ENCODE peak calls at places on chromosomes 1 and 21, in four cellular contexts. K, O, B and G are unnamed samples.

GRCh38 chr1:41025979-41026819 is 4.7 kb upstream of the SLFNL1 start:
- DNase-seq in K (no peak), O (no peak), B (peak; percentile 27), G (no peak)

GRCh38 chr1:12339410-12339809 is 109.6 kb downstream of the VPS13D start:
- DNase-seq in K (no peak), O (no peak), B (no peak), G (no peak)

GRCh38 chr21:38012700-38013099 is 96.4 kb upstream of the KCNJ6 start:
- DNase-seq in K (no peak), O (no peak), B (no peak), G (no peak)

GRCh38 chr1:234659538-234659937 is 49.6 kb upstream of the IRF2BP2 start:
- DNase-seq in K (no peak), O (peak; percentile 81), B (no peak), G (no peak)

GRCh38 chr1:107529511-107530149 is 388.8 kb downstream of the NTNG1 start:
- DNase-seq in K (no peak), O (peak; percentile 30), B (no peak), G (no peak)

GRCh38 chr21:25560151-25560783 is 47.0 kb downstream of the MRPL39 start:
- DNase-seq in K (no peak), O (no peak), B (no peak), G (no peak)

GRCh38 chr1:201561195-201561564 is 22.3 kb downstream of the NAV1 start:
- DNase-seq in K (no peak), O (no peak), B (no peak), G (peak; percentile 38)

GRCh38 chr1:55309786-55310516 is 94.8 kb upstream of the USP24 start:
- DNase-seq in K (no peak), O (no peak), B (no peak), G (no peak)

GRCh38 chr1:170596701-170597100 is 64.7 kb downstream of the GORAB start:
- DNase-seq in K (no peak), O (no peak), B (no peak), G (no peak)

GRCh38 chr1:200951016-200951415 is 56.3 kb downstream of the INAVA start:
- DNase-seq in K (no peak), O (peak; percentile 9), B (no peak), G (peak; percentile 1)

GRCh38 chr1:3205815-3206214 is 136.8 kb downstream of the PRDM16 start:
- DNase-seq in K (no peak), O (no peak), B (no peak), G (no peak)

GRCh38 chr21:39317134-39318090 is 4.0 kb upstream of the BRWD1 start:
- DNase-seq in K (no peak), O (no peak), B (no peak), G (no peak)

GRCh38 chr1:25543425-25544242 is at the start of gene LDLRAP1:
- DNase-seq in K (peak; percentile 84), O (peak; percentile 25), B (peak; percentile 87), G (peak; percentile 80)

GRCh38 chr1:79982218-79982617 is 975.7 kb upstream of the ADGRL4 start:
- DNase-seq in K (peak; percentile 63), O (no peak), B (peak; percentile 67), G (peak; percentile 79)

GRCh38 chr1:173269490-173270230 is 62.5 kb upstream of the TNFSF4 start:
- DNase-seq in K (no peak), O (peak; percentile 95), B (no peak), G (no peak)

GRCh38 chr1:55081188-55081904 is 42.0 kb downstream of the PCSK9 start:
- DNase-seq in K (no peak), O (peak; percentile 80), B (no peak), G (no peak)

GRCh38 chr1:152043870-152044269 is 7.1 kb upstream of the S100A11 start:
- DNase-seq in K (no peak), O (no peak), B (no peak), G (no peak)

GRCh38 chr1:151342562-151342961 is 4.5 kb downstream of the RFX5 start:
- DNase-seq in K (no peak), O (no peak), B (no peak), G (no peak)

GRCh38 chr21:15001773-15002647 is 62.8 kb downstream of the NRIP1 start:
- DNase-seq in K (no peak), O (no peak), B (no peak), G (no peak)

GRCh38 chr1:156410238-156410637 is 41.2 kb downstream of the RHBG start:
- DNase-seq in K (no peak), O (no peak), B (no peak), G (no peak)

GRCh38 chr1:79792212-79792575 is 785.7 kb upstream of the ADGRL4 start:
- DNase-seq in K (no peak), O (peak; percentile 30), B (no peak), G (no peak)

GRCh38 chr1:23533288-23534130 is 2.5 kb upstream of the E2F2 start:
- DNase-seq in K (no peak), O (no peak), B (no peak), G (no peak)

GRCh38 chr1:214990619-214991018 is 91.9 kb upstream of the KCNK2 start:
- DNase-seq in K (no peak), O (peak; percentile 95), B (no peak), G (no peak)

GRCh38 chr1:11434926-11435325 is 44.0 kb upstream of the DISP3 start:
- DNase-seq in K (no peak), O (no peak), B (no peak), G (no peak)

GRCh38 chr1:215567491-215568286 is 585 bp downstream of the KCTD3 start:
- DNase-seq in K (peak; percentile 50), O (peak; percentile 31), B (peak; percentile 68), G (peak; percentile 79)

GRCh38 chr1:113493533-113493932 is 103.2 kb downstream of the MAGI3 start:
- DNase-seq in K (no peak), O (no peak), B (no peak), G (no peak)

GRCh38 chr1:113490384-113490783 is 100.1 kb downstream of the MAGI3 start:
- DNase-seq in K (no peak), O (no peak), B (no peak), G (no peak)

GRCh38 chr1:113488576-113489177 is 98.4 kb downstream of the MAGI3 start:
- DNase-seq in K (no peak), O (no peak), B (no peak), G (no peak)
- TF ChIP-seq CTCF in K (no peak), O (peak; percentile 45), B (no peak), G (no peak)

DNA sequence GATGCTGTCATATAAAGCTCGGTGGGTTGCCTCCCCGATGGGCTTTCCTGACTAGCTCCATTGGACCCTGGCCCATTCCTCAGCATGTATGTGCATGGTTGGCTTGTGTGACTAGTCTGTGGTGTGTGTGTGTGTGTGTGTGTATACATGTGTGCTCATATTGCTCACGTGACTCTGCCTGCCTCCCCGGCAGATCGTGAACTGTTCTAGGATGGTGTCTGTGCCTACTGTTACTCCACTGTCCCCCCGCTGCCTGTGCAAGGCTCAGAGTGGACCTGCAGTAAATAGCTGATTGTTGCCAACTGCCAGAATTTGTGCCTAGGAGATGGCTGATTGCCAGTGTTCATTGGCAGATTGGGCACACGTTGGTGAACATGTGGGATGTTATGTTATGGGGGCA is 20.4 kb downstream of the SLC6A17 start:
- DNase-seq in K (no peak), O (no peak), B (no peak), G (no peak)
- H3K27ac ChIP-seq in K (no peak overlapping the region), O (no peak overlapping the region), B (no peak overlapping the region), G (no peak overlapping the region)

DNA sequence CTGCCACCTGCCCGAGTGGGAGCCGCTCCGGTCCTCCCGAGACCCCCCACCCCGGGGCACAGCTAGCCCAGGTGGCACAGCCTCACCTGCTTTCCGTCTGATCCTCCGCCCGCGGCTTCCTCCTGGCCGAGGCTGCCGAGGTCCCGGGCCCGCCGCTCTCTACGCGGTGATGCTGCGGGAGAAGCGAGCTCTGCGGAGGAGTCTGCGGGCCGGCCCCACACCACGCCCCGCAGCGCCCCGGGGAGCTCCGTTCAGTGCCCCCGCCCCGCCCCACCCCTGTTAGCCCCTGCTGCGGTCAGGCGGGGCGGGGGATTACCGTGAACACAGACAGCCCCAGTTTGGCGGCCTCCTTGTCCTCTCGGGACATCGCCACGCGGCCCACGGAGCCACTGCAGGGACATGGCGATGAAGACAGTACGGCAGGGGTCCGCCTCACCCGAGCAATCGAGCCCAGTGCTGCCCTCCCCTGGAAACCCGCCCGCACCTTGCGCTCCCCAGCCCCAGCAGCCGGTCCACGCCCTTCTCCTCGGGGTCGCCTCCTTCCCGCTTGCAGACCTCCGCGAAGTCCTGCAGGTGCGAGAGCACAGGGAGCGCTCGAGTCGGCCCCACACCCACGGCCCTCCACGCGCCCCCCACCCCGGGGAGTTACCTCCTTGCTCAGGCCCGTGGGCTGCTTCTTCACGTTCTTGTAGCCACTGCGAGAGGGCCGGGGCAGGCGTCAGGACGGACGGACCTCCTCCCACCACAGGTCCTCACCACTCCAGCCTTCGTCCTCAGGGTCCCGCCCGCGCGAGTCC is 933 bp downstream of the C1orf35 start:
- DNase-seq in K (no peak), O (no peak), B (no peak), G (no peak)
- TF ChIP-seq CTCF in K (peak; percentile 27), O (peak; percentile 54), B (no peak), G (no peak)

GRCh38 chr21:41249476-41249875 is 67.1 kb upstream of the FAM3B start:
- DNase-seq in K (no peak), O (no peak), B (no peak), G (no peak)
- H3K27ac ChIP-seq in K (no peak overlapping the region), O (no peak overlapping the region), B (peak overlapping the region; percentile 87), G (peak overlapping the region; percentile 68)

DNA sequence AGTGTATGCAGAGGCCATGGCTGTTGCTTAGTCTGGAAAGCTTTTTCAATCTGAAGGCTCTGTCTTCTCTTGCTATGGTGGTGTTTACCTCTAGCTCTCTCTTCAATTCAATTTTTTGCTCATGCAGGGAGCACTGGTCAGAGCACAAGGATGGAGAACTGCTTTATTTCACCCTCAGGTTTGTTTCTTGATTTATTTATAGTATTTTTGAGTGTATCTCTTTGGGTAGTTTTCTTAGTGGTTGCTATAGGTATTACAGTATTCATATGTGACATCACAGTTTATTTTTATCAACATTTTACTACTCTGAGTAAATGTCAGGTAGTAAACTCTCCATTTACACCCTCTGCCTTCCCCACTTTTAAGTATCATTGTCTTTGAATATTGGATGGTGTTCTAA is 147.9 kb downstream of the RASAL2 start:
- DNase-seq in K (no peak), O (no peak), B (no peak), G (no peak)
- TF ChIP-seq CTCF in K (no peak), O (peak; percentile 33), B (no peak), G (no peak)

GRCh38 chr1:46719689-46720088 is 775 bp upstream of the EFCAB14 start:
- DNase-seq in K (no peak), O (no peak), B (no peak), G (no peak)
- H3K27ac ChIP-seq in K (peak overlapping the region; percentile 79), O (no peak overlapping the region), B (peak overlapping the region; percentile 86), G (peak overlapping the region; percentile 65)

GRCh38 chr1:63704443-63704842 is 69.4 kb upstream of the ROR1 start:
- DNase-seq in K (no peak), O (no peak), B (no peak), G (no peak)

GRCh38 chr1:63698001-63698838 is 75.6 kb upstream of the ROR1 start:
- DNase-seq in K (peak; percentile 61), O (peak; percentile 66), B (peak; percentile 93), G (peak; percentile 91)

GRCh38 chr1:63705058-63705457 is 68.8 kb upstream of the ROR1 start:
- DNase-seq in K (no peak), O (no peak), B (no peak), G (no peak)

GRCh38 chr1:63703661-63704060 is 70.2 kb upstream of the ROR1 start:
- DNase-seq in K (no peak), O (no peak), B (no peak), G (no peak)

DNA sequence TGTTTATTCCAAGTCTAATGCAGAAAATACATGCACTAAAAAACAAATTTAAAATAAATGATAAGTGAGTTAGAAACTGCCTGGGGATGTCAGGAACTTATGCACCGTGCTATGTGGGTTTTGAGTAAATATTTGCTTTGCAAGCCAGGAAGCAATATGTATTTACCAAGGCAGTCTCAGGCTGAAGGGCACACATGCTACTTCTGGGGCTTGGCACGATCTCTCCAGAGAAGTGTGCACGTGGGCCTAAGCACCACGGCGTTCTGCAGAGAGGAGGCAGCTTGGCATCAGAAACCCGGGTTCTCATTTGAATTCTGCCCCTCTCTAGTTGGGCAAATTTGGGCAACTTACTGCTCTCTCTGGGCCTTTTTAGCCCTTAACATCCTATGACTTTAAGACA is 72.6 kb upstream of the ROR1 start:
- DNase-seq in K (peak; percentile 25), O (no peak), B (no peak), G (no peak)
- TF ChIP-seq CTCF in K (peak; percentile 33), O (no peak), B (no peak), G (no peak)